ENCODE peak calls at places on chromosomes 7 and 10, in four cellular contexts. N, X, O and R are unnamed samples.
A peak's percentile ranks its signal among the peaks of the same experiment; 100 is the strongest.

GRCh38 chr7:12456506-12456905 is 52.8 kb upstream of the VWDE start:
- DNase-seq in O (no peak), X (no peak), N (no peak), R (no peak)

GRCh38 chr10:72981028-72981881 is 26.6 kb upstream of the PLA2G12B start:
- DNase-seq in N (no peak), X (no peak), O (no peak), R (no peak)

GRCh38 chr7:4765776-4766490 is 9.5 kb upstream of the AP5Z1 start:
- DNase-seq in O (no peak), N (no peak), X (peak; percentile 65), R (no peak)

GRCh38 chr7:50783304-50783703 is 608 bp upstream of the GRB10 start:
- DNase-seq in N (no peak), X (no peak), O (no peak), R (no peak)

GRCh38 chr10:31697271-31698168 is 231.1 kb downstream of the ARHGAP12 start:
- DNase-seq in O (no peak), N (no peak), X (no peak), R (no peak)

GRCh38 chr7:151889406-151890354 is 12.8 kb upstream of the PRKAG2 start:
- DNase-seq in X (no peak), N (no peak), O (no peak), R (no peak)

GRCh38 chr7:1597791-1598190 is 28.0 kb upstream of the PSMG3 start:
- DNase-seq in X (no peak), N (no peak), O (no peak), R (no peak)

GRCh38 chr7:138460649-138461607 is 869 bp downstream of the TRIM24 start:
- DNase-seq in N (peak; percentile 87), X (peak; percentile 51), O (no peak), R (peak; percentile 65)

GRCh38 chr7:88700725-88701124 is 58.8 kb upstream of the ZNF804B start:
- DNase-seq in X (no peak), O (no peak), N (no peak), R (no peak)

GRCh38 chr7:23018747-23019146 is 4.8 kb upstream of the HYCC1 start:
- DNase-seq in N (no peak), O (no peak), X (no peak), R (no peak)

GRCh38 chr7:30825215-30825720 is 54.1 kb downstream of the MINDY4 start:
- DNase-seq in N (no peak), O (no peak), X (no peak), R (no peak)

GRCh38 chr10:119947325-119947724 is 54.8 kb downstream of the SEC23IP start:
- DNase-seq in O (no peak), N (no peak), X (no peak), R (no peak)

GRCh38 chr7:122468050-122468449 is 163.5 kb upstream of the FEZF1 start:
- DNase-seq in N (no peak), X (no peak), O (no peak), R (no peak)

GRCh38 chr10:70906031-70906804 is 17.9 kb upstream of the PCBD1 start:
- DNase-seq in N (no peak), X (peak; percentile 3), O (no peak), R (no peak)

GRCh38 chr7:18262054-18262453 is 233.5 kb upstream of the HDAC9 start:
- DNase-seq in O (no peak), X (no peak), N (no peak), R (no peak)

GRCh38 chr10:42974693-42975002 is 102.2 kb upstream of the RET start:
- DNase-seq in N (no peak), X (no peak), O (no peak), R (no peak)

GRCh38 chr10:75512534-75512933 is 81.1 kb downstream of the LRMDA start:
- DNase-seq in O (no peak), X (peak; percentile 44), N (no peak), R (no peak)

GRCh38 chr7:133582766-133583523 is 330.1 kb downstream of the EXOC4 start:
- DNase-seq in N (no peak), X (no peak), O (no peak), R (no peak)

DNA sequence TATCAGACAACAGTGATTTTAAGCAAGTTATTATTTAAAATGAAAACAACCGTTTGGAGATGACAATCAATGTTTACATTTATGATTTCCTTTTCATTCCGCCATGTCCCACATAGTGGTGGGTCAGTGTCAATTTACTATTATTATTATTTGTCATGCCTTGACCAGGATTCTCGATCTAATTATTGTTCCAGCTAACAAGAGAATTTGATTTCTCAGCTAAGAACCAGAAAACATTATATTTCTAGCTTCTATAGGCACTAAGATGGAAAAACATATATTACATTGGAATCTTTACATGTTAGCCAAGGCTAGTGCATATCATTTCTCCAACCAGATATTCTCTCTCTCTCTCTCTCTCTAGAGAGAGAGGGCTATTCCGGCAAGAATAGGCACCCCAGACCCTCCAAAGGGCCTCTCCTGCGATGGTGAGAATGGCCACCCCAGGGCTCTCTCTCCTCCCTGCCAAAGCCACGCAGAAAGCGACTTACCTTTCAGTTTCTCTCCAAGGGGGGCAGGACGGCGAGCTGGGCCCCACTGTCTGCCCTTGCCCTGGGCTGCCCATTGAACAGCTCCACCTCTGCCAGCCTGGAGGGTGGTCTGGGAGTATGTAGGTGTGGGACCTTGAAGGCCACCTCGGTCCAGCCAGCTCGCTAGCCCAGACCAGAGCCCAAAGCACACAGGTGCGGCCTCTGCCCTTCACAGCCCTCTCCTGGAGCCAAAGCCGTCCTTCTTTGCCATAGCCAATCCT is 2.4 kb downstream of the HOXA3 start:
- DNase-seq in O (no peak), N (no peak), X (no peak), R (no peak)
- TF ChIP-seq SP1 in O (no peak), N (no peak), X (no peak), R (no peak)

GRCh38 chr10:77397103-77397502 is 240.5 kb downstream of the KCNMA1 start:
- DNase-seq in N (no peak), X (no peak), O (no peak), R (no peak)
- TF ChIP-seq ELF4 in N (no peak), X (no peak), O (no peak), R (no peak)

GRCh38 chr7:68857571-68857970 is 740.7 kb upstream of the AUTS2 start:
- DNase-seq in N (no peak), X (no peak), O (no peak), R (no peak)

GRCh38 chr7:68858497-68858896 is 739.8 kb upstream of the AUTS2 start:
- DNase-seq in O (no peak), X (no peak), N (no peak), R (no peak)

DNA sequence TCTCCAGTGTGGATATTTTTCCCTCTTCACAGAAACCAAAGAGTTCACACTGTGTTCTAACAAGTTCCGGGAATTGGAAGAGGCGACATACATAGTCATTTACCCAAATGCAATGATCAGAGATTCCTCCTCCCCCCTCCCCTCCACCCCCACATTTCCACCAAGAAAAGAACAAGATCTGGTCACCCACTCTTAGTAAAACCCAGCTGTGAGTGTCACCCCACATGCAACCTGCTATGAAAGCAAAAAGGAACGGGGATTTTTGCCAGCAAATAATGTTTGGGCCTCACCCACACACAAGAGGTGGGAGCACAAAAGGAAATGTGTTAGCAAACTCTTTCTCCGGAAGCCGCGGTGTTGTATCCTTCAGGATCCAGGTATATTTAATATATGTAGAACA is 745.0 kb upstream of the AUTS2 start:
- DNase-seq in O (no peak), N (no peak), X (no peak), R (no peak)
- TF ChIP-seq SP1 in O (no peak), N (no peak), X (no peak), R (no peak)

GRCh38 chr10:5526691-5527331 is 2.0 kb downstream of the CALML3 start:
- DNase-seq in X (no peak), N (no peak), O (no peak), R (no peak)

GRCh38 chr10:5524721-5525531 is at the start of gene CALML3:
- DNase-seq in O (no peak), X (no peak), N (no peak), R (no peak)

GRCh38 chr10:5523796-5524574 is 776 bp upstream of the CALML3 start:
- DNase-seq in O (no peak), X (no peak), N (no peak), R (no peak)

GRCh38 chr10:5527332-5528200 is 2.8 kb downstream of the CALML3 start:
- DNase-seq in O (peak; percentile 50), N (no peak), X (no peak), R (no peak)

DNA sequence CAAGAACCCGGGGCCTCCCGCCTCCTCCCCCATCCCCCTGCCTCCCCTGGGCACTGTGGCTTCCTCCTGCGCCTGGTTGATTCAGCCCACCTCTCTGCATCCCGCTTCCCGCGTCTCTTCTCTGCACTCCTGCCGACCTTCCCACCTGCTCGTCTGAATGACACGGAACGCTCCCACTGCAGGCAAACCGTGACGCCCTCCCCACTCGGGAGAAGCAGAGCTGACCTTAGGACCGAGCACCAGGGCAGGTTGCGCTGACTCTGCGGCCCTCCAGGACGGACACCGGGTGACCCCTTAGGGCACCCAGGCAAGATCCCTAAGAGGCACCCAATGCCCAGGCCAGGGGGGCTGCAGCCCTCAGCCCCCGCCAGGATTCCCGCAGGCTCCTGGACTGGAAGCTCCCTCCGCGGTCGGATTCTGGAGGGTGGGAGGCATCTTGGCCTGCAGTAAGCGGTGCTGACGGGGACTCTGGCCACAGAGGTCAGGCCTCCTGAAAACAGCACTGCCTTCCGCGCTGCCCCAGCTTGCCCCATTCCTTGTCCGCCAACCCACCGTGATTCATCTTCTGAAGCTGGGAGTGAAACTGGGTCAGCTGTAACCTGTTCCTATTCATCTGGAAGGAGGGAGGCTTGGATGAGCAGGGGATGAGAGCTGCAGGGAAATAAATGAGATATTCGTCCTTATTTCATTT is 965 bp downstream of the CALML3 start:
- DNase-seq in N (no peak), O (no peak), X (no peak), R (no peak)
- TF ChIP-seq ELF4 in N (no peak), O (no peak), X (no peak), R (no peak)

DNA sequence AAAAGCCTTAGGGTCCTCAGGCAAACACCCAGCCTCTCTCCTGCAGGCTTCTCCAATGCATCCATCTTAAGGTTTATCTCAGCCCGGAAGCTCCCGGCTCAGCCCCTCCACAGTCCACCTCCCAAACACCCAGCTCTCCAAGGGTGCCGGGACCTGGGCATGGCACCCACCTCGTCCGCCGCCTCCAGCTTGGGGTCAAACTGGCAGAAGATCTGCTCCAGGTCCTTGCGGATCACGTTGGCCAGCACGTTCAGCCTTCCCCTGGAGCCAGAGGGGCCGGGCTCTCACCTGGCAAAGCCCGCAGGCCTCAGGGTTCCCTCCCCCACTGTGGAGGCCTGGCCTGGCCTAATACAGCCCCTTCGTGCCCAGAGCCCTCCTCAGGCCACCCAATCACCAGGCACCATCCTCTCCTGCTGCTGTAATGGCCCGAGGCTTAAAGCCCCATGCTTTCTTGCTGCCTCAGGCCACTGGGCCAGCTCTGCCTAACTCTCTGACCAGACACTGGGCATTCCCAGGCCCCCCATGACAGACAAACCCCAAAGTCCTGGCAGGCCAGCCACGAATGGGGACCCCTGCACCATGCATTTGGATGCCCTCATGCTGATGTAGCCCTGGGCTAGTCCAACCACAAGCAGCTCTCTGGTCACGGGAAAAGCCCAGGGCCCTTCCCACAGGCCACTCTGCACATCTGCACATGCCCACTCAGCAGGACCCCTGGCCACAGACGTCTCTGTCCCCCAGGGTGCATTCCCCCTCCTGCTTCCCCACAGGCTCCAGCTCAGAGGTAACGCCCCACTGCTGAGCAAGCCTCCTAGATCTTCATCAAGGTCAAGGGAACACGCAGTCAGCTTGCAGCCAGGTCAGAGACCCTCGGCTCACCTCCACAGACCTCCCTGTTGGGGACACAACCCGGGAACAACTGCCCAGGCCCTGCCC is 12.3 kb downstream of the OGDHL start:
- DNase-seq in X (no peak), N (no peak), O (no peak), R (peak; percentile 2)
- TF ChIP-seq SP1 in X (no peak), N (no peak), O (no peak), R (no peak)